ENCODE peak calls at places on chromosome 6, in five cellular contexts. One of them, this sample, is unnamed.

GRCh38 chr6:25041676-25042598 is 106.2 kb upstream of the RIPOR2 start:
- DNase-seq in Peyer's patch: peak
- DNase-seq in heart left ventricle: no peak
- DNase-seq in A549: no peak
- DNase-seq in NB4: no peak
- DNase-seq in this sample: no peak

GRCh38 chr6:30325150-30325872 is 1.4 kb upstream of the TRIM39 start:
- DNase-seq in heart left ventricle: peak
- DNase-seq in A549: peak
- DNase-seq in NB4: peak
- DNase-seq in Peyer's patch: no peak
- DNase-seq in this sample: no peak

GRCh38 chr6:45074423-45074822 is 253.7 kb upstream of the RUNX2 start:
- DNase-seq in A549: no peak
- DNase-seq in heart left ventricle: no peak
- DNase-seq in Peyer's patch: no peak
- DNase-seq in NB4: peak
- DNase-seq in this sample: no peak

GRCh38 chr6:138655828-138656227 is 117.7 kb upstream of the CCDC28A start:
- DNase-seq in NB4: peak
- DNase-seq in Peyer's patch: no peak
- DNase-seq in heart left ventricle: no peak
- DNase-seq in A549: no peak
- DNase-seq in this sample: no peak

GRCh38 chr6:117449549-117450439 is 24.1 kb upstream of the ROS1 start:
- DNase-seq in NB4: peak
- DNase-seq in A549: peak
- DNase-seq in Peyer's patch: peak
- DNase-seq in heart left ventricle: peak
- DNase-seq in this sample: no peak

GRCh38 chr6:161151059-161151645 is 122.7 kb downstream of the AGPAT4 start:
- DNase-seq in heart left ventricle: no peak
- DNase-seq in NB4: no peak
- DNase-seq in Peyer's patch: no peak
- DNase-seq in A549: no peak
- DNase-seq in this sample: no peak

GRCh38 chr6:42947950-42948349 is 12.6 kb upstream of the GNMT start:
- DNase-seq in Peyer's patch: no peak
- DNase-seq in NB4: no peak
- DNase-seq in A549: no peak
- DNase-seq in heart left ventricle: no peak
- DNase-seq in this sample: no peak

GRCh38 chr6:127641905-127642304 is 64.9 kb downstream of the C6orf58 start:
- DNase-seq in NB4: peak
- DNase-seq in heart left ventricle: no peak
- DNase-seq in Peyer's patch: no peak
- DNase-seq in A549: peak
- DNase-seq in this sample: no peak

GRCh38 chr6:110874880-110875547 is 429 bp downstream of the AMD1 start:
- DNase-seq in NB4: peak
- DNase-seq in Peyer's patch: peak
- DNase-seq in heart left ventricle: no peak
- DNase-seq in A549: peak
- DNase-seq in this sample: peak

GRCh38 chr6:45969026-45969425 is 46.6 kb downstream of the CLIC5 start:
- DNase-seq in Peyer's patch: no peak
- DNase-seq in A549: no peak
- DNase-seq in NB4: no peak
- DNase-seq in heart left ventricle: no peak
- DNase-seq in this sample: no peak

GRCh38 chr6:169589699-169590257 is 112.1 kb downstream of the WDR27 start:
- DNase-seq in heart left ventricle: no peak
- DNase-seq in A549: no peak
- DNase-seq in Peyer's patch: no peak
- DNase-seq in NB4: no peak
- DNase-seq in this sample: no peak

GRCh38 chr6:119076173-119076965 is 2.1 kb downstream of the FAM184A start:
- DNase-seq in heart left ventricle: no peak
- DNase-seq in Peyer's patch: no peak
- DNase-seq in A549: no peak
- DNase-seq in NB4: no peak
- DNase-seq in this sample: no peak

GRCh38 chr6:84249724-84250123 is 22.3 kb upstream of the CEP162 start:
- DNase-seq in heart left ventricle: no peak
- DNase-seq in NB4: no peak
- DNase-seq in Peyer's patch: no peak
- DNase-seq in A549: no peak
- DNase-seq in this sample: no peak

GRCh38 chr6:125779924-125780539 is 10.7 kb upstream of the NCOA7 start:
- DNase-seq in A549: peak
- DNase-seq in heart left ventricle: peak
- DNase-seq in Peyer's patch: peak
- DNase-seq in NB4: peak
- DNase-seq in this sample: peak

GRCh38 chr6:125784365-125784764 is 6.4 kb upstream of the NCOA7 start:
- DNase-seq in Peyer's patch: no peak
- DNase-seq in heart left ventricle: no peak
- DNase-seq in NB4: no peak
- DNase-seq in A549: no peak
- DNase-seq in this sample: no peak

GRCh38 chr6:125781307-125781868 is 9.4 kb upstream of the NCOA7 start:
- DNase-seq in heart left ventricle: no peak
- DNase-seq in NB4: no peak
- DNase-seq in A549: peak
- DNase-seq in Peyer's patch: peak
- DNase-seq in this sample: peak

GRCh38 chr6:125780540-125781306 is 10.0 kb upstream of the NCOA7 start:
- DNase-seq in Peyer's patch: peak
- DNase-seq in heart left ventricle: peak
- DNase-seq in A549: peak
- DNase-seq in NB4: peak
- DNase-seq in this sample: peak
- TF ChIP-seq POLR2A in Peyer's patch: peak
- TF ChIP-seq POLR2A in heart left ventricle: no peak
- TF ChIP-seq POLR2A in A549: peak
- TF ChIP-seq POLR2A in NB4: peak
- TF ChIP-seq POLR2A in this sample: no peak

GRCh38 chr6:87669051-87669450 is 33.0 kb downstream of the AKIRIN2 start:
- DNase-seq in A549: no peak
- DNase-seq in Peyer's patch: no peak
- DNase-seq in NB4: no peak
- DNase-seq in heart left ventricle: no peak
- DNase-seq in this sample: no peak
- H3K4me3 ChIP-seq in A549: no peak
- H3K4me3 ChIP-seq in Peyer's patch: no peak
- H3K4me3 ChIP-seq in NB4: no peak
- H3K4me3 ChIP-seq in heart left ventricle: no peak
- H3K4me3 ChIP-seq in this sample: no peak

DNA sequence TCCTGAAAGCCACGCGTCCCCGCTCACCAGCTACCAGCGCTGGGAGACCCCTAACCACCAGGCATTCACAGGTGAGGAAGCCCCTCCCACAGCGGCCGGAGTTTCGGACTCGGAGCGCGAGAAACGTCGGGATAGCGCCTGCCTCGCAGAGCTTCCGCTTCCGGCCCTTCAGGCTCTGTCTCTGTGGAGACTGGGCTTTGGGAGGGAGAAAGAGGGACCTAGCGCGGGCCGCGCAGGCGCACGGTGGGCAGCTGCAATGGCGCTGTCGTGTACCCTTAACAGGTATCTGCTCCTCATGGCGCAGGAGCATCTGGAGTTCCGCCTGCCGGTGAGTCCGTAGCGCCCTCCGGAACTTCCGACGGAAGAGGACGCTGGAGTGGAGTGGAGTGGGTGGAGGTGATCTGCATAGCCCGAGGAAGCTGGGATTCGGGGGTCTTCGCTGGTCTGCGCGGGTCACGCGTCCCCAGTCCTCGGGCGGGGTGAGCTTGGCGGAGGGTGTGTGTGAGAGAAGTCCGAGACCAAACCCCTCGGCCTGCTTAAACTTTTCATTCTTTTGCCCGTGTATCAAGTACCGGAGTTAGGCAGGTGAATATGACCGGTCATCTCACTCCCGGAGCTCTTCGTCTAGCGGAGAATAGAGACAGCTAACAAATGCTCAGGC is at the start of gene TRMT11:
- DNase-seq in NB4: peak
- DNase-seq in A549: peak
- DNase-seq in Peyer's patch: peak
- DNase-seq in heart left ventricle: peak
- DNase-seq in this sample: peak
- TF ChIP-seq POLR2A in NB4: peak
- TF ChIP-seq POLR2A in A549: peak
- TF ChIP-seq POLR2A in Peyer's patch: peak
- TF ChIP-seq POLR2A in heart left ventricle: no peak
- TF ChIP-seq POLR2A in this sample: no peak

GRCh38 chr6:152236370-152237097 is 400.6 kb downstream of the SYNE1 start:
- DNase-seq in NB4: no peak
- DNase-seq in A549: no peak
- DNase-seq in Peyer's patch: no peak
- DNase-seq in heart left ventricle: no peak
- DNase-seq in this sample: no peak
- H3K4me3 ChIP-seq in NB4: no peak
- H3K4me3 ChIP-seq in A549: no peak
- H3K4me3 ChIP-seq in Peyer's patch: no peak
- H3K4me3 ChIP-seq in heart left ventricle: no peak
- H3K4me3 ChIP-seq in this sample: no peak

GRCh38 chr6:131382646-131383045 is 190.4 kb upstream of the ARG1 start:
- DNase-seq in A549: no peak
- DNase-seq in NB4: no peak
- DNase-seq in Peyer's patch: no peak
- DNase-seq in heart left ventricle: no peak
- DNase-seq in this sample: no peak
- TF ChIP-seq POLR2A in A549: no peak
- TF ChIP-seq POLR2A in NB4: no peak
- TF ChIP-seq POLR2A in Peyer's patch: no peak
- TF ChIP-seq POLR2A in heart left ventricle: no peak
- TF ChIP-seq POLR2A in this sample: no peak

GRCh38 chr6:2743280-2744205 is 7.2 kb downstream of the MYLK4 start:
- DNase-seq in NB4: no peak
- DNase-seq in Peyer's patch: no peak
- DNase-seq in A549: no peak
- DNase-seq in heart left ventricle: no peak
- DNase-seq in this sample: no peak
- H3K4me3 ChIP-seq in NB4: no peak
- H3K4me3 ChIP-seq in Peyer's patch: no peak
- H3K4me3 ChIP-seq in A549: no peak
- H3K4me3 ChIP-seq in heart left ventricle: peak
- H3K4me3 ChIP-seq in this sample: no peak

DNA sequence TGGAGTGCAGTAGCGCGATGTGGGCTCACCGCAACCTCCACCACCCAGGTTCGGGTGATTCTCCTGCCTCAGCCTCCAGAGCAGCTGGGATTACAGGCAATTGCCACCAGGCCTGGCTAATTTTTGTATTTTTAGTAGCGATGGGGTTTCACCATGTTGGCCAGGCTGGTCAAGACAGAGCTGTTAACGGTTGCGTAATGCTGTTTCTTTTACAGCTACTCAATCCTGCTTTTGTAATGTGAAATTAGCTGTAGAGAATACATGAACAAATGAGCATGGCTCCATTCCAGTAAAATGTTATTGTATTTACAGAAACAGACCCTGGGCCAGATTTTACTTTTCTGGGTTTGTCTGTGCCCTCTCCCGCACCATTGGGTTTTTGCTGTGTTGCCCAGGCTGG is 1.9 kb downstream of the PNLDC1 start:
- DNase-seq in A549: no peak
- DNase-seq in heart left ventricle: no peak
- DNase-seq in Peyer's patch: no peak
- DNase-seq in NB4: peak
- DNase-seq in this sample: no peak
- TF ChIP-seq POLR2A in A549: no peak
- TF ChIP-seq POLR2A in heart left ventricle: no peak
- TF ChIP-seq POLR2A in Peyer's patch: no peak
- TF ChIP-seq POLR2A in NB4: no peak
- TF ChIP-seq POLR2A in this sample: no peak